ENCODE peak calls at places on chromosomes 7 and 10, in seven cellular contexts. One of them, this sample, is unnamed.

GRCh38 chr7:40329601-40330153 is 194.9 kb downstream of the SUGCT start:
- DNase-seq in HCT116: peak
- DNase-seq in H1: no peak
- DNase-seq in HepG2: peak
- DNase-seq in SK-N-SH: peak
- DNase-seq in Panc1: peak
- DNase-seq in K562: peak
- DNase-seq in this sample: no peak

GRCh38 chr10:124417846-124418725 is 637 bp downstream of the OAT start:
- DNase-seq in SK-N-SH: peak
- DNase-seq in HCT116: no peak
- DNase-seq in Panc1: no peak
- DNase-seq in K562: no peak
- DNase-seq in H1: peak
- DNase-seq in HepG2: peak
- DNase-seq in this sample: no peak

GRCh38 chr7:107105591-107106245 is 61.2 kb downstream of the PRKAR2B start:
- DNase-seq in Panc1: no peak
- DNase-seq in HCT116: no peak
- DNase-seq in K562: no peak
- DNase-seq in SK-N-SH: no peak
- DNase-seq in HepG2: no peak
- DNase-seq in H1: no peak
- DNase-seq in this sample: no peak

GRCh38 chr7:84025332-84025927 is 169.2 kb downstream of the SEMA3A start:
- DNase-seq in Panc1: peak
- DNase-seq in K562: no peak
- DNase-seq in HCT116: peak
- DNase-seq in SK-N-SH: no peak
- DNase-seq in H1: no peak
- DNase-seq in HepG2: peak
- DNase-seq in this sample: no peak

GRCh38 chr10:43939939-43940810 is 291.5 kb upstream of the ZNF32 start:
- DNase-seq in HepG2: no peak
- DNase-seq in H1: no peak
- DNase-seq in K562: no peak
- DNase-seq in HCT116: no peak
- DNase-seq in Panc1: no peak
- DNase-seq in SK-N-SH: peak
- DNase-seq in this sample: no peak

GRCh38 chr10:126187399-126187798 is 200.9 kb downstream of the ADAM12 start:
- DNase-seq in SK-N-SH: no peak
- DNase-seq in Panc1: no peak
- DNase-seq in HCT116: no peak
- DNase-seq in K562: no peak
- DNase-seq in HepG2: no peak
- DNase-seq in H1: no peak
- DNase-seq in this sample: no peak

GRCh38 chr7:44972562-44972961 is 6.3 kb downstream of the MYO1G start:
- DNase-seq in Panc1: no peak
- DNase-seq in SK-N-SH: no peak
- DNase-seq in HCT116: no peak
- DNase-seq in H1: no peak
- DNase-seq in HepG2: no peak
- DNase-seq in K562: no peak
- DNase-seq in this sample: no peak

GRCh38 chr10:123144697-123145541 is 3.0 kb upstream of the HMX2 start:
- DNase-seq in K562: peak
- DNase-seq in H1: peak
- DNase-seq in HepG2: no peak
- DNase-seq in Panc1: no peak
- DNase-seq in HCT116: no peak
- DNase-seq in SK-N-SH: peak
- DNase-seq in this sample: no peak

GRCh38 chr7:38975944-38976392 is 1.7 kb upstream of the POU6F2 start:
- DNase-seq in SK-N-SH: peak
- DNase-seq in HCT116: no peak
- DNase-seq in Panc1: no peak
- DNase-seq in K562: no peak
- DNase-seq in H1: peak
- DNase-seq in HepG2: no peak
- DNase-seq in this sample: no peak

GRCh38 chr10:31041011-31041410 is 9.3 kb upstream of the ZNF438 start:
- DNase-seq in H1: no peak
- DNase-seq in K562: no peak
- DNase-seq in Panc1: no peak
- DNase-seq in HepG2: no peak
- DNase-seq in SK-N-SH: no peak
- DNase-seq in HCT116: no peak
- DNase-seq in this sample: no peak

GRCh38 chr10:13503745-13504463 is 24.9 kb downstream of the BEND7 start:
- DNase-seq in H1: no peak
- DNase-seq in HCT116: no peak
- DNase-seq in Panc1: no peak
- DNase-seq in SK-N-SH: no peak
- DNase-seq in HepG2: no peak
- DNase-seq in K562: no peak
- DNase-seq in this sample: no peak

GRCh38 chr10:94673614-94674321 is 9.8 kb upstream of the CYP2C18 start:
- DNase-seq in H1: no peak
- DNase-seq in SK-N-SH: no peak
- DNase-seq in Panc1: no peak
- DNase-seq in HepG2: no peak
- DNase-seq in HCT116: no peak
- DNase-seq in K562: no peak
- DNase-seq in this sample: no peak

GRCh38 chr7:41752615-41753014 is 49.7 kb upstream of the INHBA start:
- DNase-seq in H1: no peak
- DNase-seq in HCT116: no peak
- DNase-seq in Panc1: no peak
- DNase-seq in HepG2: no peak
- DNase-seq in K562: no peak
- DNase-seq in SK-N-SH: no peak
- DNase-seq in this sample: no peak

GRCh38 chr10:70277396-70278030 is 6.3 kb downstream of the NPFFR1 start:
- DNase-seq in K562: no peak
- DNase-seq in Panc1: no peak
- DNase-seq in HCT116: no peak
- DNase-seq in SK-N-SH: no peak
- DNase-seq in HepG2: no peak
- DNase-seq in H1: no peak
- DNase-seq in this sample: no peak

GRCh38 chr10:70272925-70273316 is 10.9 kb downstream of the NPFFR1 start:
- DNase-seq in K562: peak
- DNase-seq in HepG2: no peak
- DNase-seq in SK-N-SH: peak
- DNase-seq in HCT116: no peak
- DNase-seq in Panc1: no peak
- DNase-seq in H1: no peak
- DNase-seq in this sample: peak

GRCh38 chr10:70270952-70271351 is 12.9 kb downstream of the NPFFR1 start:
- DNase-seq in HepG2: no peak
- DNase-seq in SK-N-SH: no peak
- DNase-seq in K562: no peak
- DNase-seq in HCT116: no peak
- DNase-seq in Panc1: no peak
- DNase-seq in H1: no peak
- DNase-seq in this sample: peak

GRCh38 chr10:70271996-70272924 is 11.5 kb downstream of the NPFFR1 start:
- DNase-seq in H1: no peak
- DNase-seq in SK-N-SH: no peak
- DNase-seq in HepG2: no peak
- DNase-seq in HCT116: no peak
- DNase-seq in K562: no peak
- DNase-seq in Panc1: no peak
- DNase-seq in this sample: no peak

DNA sequence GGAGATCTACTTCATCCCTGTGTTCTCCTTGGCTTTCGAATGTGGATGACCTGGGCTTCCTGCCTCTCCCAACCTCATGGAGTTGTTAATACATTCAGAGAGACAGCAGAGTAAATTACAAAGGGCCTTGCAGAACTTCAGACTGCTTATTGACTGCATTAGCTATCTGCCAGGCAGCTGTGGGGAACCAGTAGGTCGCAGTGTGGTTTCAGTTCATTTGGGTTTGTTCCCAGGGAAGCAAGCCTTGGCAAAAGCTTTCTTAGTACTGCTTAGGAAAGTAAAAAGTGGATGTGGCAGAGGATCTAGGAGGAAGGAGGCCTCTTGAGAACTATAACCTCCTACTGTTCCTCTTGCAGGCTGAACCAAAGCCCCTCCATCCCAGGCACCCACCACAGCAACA is 9.2 kb downstream of the NPFFR1 start:
- DNase-seq in HCT116: no peak
- DNase-seq in K562: no peak
- DNase-seq in HepG2: no peak
- DNase-seq in Panc1: no peak
- DNase-seq in SK-N-SH: no peak
- DNase-seq in H1: no peak
- DNase-seq in this sample: no peak
- TF ChIP-seq SIN3A in HCT116: no peak
- TF ChIP-seq SIN3A in K562: no peak
- TF ChIP-seq SIN3A in HepG2: no peak
- TF ChIP-seq SIN3A in Panc1: no peak
- TF ChIP-seq SIN3A in SK-N-SH: no peak
- TF ChIP-seq SIN3A in H1: no peak
- TF ChIP-seq SIN3A in this sample: no peak

GRCh38 chr10:5647507-5648240 is 18.7 kb downstream of the ASB13 start:
- DNase-seq in Panc1: no peak
- DNase-seq in HepG2: no peak
- DNase-seq in H1: no peak
- DNase-seq in SK-N-SH: no peak
- DNase-seq in HCT116: no peak
- DNase-seq in K562: no peak
- DNase-seq in this sample: no peak

GRCh38 chr10:5643356-5643755 is 23.0 kb downstream of the ASB13 start:
- DNase-seq in HepG2: no peak
- DNase-seq in Panc1: no peak
- DNase-seq in HCT116: no peak
- DNase-seq in H1: no peak
- DNase-seq in SK-N-SH: no peak
- DNase-seq in K562: no peak
- DNase-seq in this sample: no peak

GRCh38 chr10:5645375-5645774 is 21.0 kb downstream of the ASB13 start:
- DNase-seq in HepG2: no peak
- DNase-seq in K562: no peak
- DNase-seq in SK-N-SH: no peak
- DNase-seq in HCT116: no peak
- DNase-seq in Panc1: no peak
- DNase-seq in H1: no peak
- DNase-seq in this sample: no peak

GRCh38 chr10:5645944-5646617 is 20.3 kb downstream of the ASB13 start:
- DNase-seq in HepG2: no peak
- DNase-seq in Panc1: no peak
- DNase-seq in HCT116: no peak
- DNase-seq in H1: no peak
- DNase-seq in K562: no peak
- DNase-seq in SK-N-SH: no peak
- DNase-seq in this sample: no peak

GRCh38 chr10:5644930-5645329 is 21.5 kb downstream of the ASB13 start:
- DNase-seq in SK-N-SH: no peak
- DNase-seq in HCT116: no peak
- DNase-seq in H1: no peak
- DNase-seq in HepG2: no peak
- DNase-seq in Panc1: no peak
- DNase-seq in K562: no peak
- DNase-seq in this sample: no peak
- TF ChIP-seq SIN3A in SK-N-SH: no peak
- TF ChIP-seq SIN3A in HCT116: no peak
- TF ChIP-seq SIN3A in H1: no peak
- TF ChIP-seq SIN3A in HepG2: no peak
- TF ChIP-seq SIN3A in Panc1: no peak
- TF ChIP-seq SIN3A in K562: no peak
- TF ChIP-seq SIN3A in this sample: no peak

DNA sequence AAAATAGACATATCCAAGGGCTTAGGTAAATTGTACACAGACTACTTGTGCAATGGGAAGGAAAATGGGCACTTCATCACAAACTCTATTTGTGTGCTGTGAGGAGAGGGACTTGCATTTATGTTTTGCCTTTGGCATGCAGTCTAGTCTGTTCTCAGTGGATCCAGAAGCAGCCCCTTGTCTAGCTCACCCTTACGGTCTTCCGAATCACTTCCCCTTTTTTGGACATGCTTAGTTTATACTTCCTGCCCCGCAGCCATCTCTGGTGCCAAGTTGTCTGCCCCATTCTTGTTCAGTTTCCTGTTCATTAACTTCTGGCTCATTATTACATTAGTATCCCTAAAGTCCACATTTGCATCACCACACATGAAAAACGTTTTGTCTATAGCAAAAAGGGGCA is 161.6 kb downstream of the NRCAM start:
- DNase-seq in K562: no peak
- DNase-seq in Panc1: no peak
- DNase-seq in HepG2: no peak
- DNase-seq in H1: no peak
- DNase-seq in SK-N-SH: no peak
- DNase-seq in HCT116: no peak
- DNase-seq in this sample: no peak
- TF ChIP-seq SIN3A in K562: no peak
- TF ChIP-seq SIN3A in Panc1: no peak
- TF ChIP-seq SIN3A in HepG2: no peak
- TF ChIP-seq SIN3A in H1: no peak
- TF ChIP-seq SIN3A in SK-N-SH: no peak
- TF ChIP-seq SIN3A in HCT116: no peak
- TF ChIP-seq SIN3A in this sample: no peak

GRCh38 chr10:11381511-11381910 is 229.9 kb downstream of the USP6NL start:
- DNase-seq in HepG2: no peak
- DNase-seq in SK-N-SH: no peak
- DNase-seq in K562: no peak
- DNase-seq in Panc1: no peak
- DNase-seq in HCT116: no peak
- DNase-seq in H1: no peak
- DNase-seq in this sample: no peak

GRCh38 chr10:11379771-11380170 is 231.7 kb downstream of the USP6NL start:
- DNase-seq in H1: no peak
- DNase-seq in SK-N-SH: peak
- DNase-seq in HCT116: no peak
- DNase-seq in K562: no peak
- DNase-seq in HepG2: no peak
- DNase-seq in Panc1: no peak
- DNase-seq in this sample: no peak

GRCh38 chr10:11382187-11382586 is 229.3 kb downstream of the USP6NL start:
- DNase-seq in Panc1: no peak
- DNase-seq in K562: no peak
- DNase-seq in HCT116: no peak
- DNase-seq in H1: no peak
- DNase-seq in HepG2: no peak
- DNase-seq in SK-N-SH: no peak
- DNase-seq in this sample: no peak

GRCh38 chr10:11378835-11379234 is 232.6 kb downstream of the USP6NL start:
- DNase-seq in K562: no peak
- DNase-seq in HepG2: no peak
- DNase-seq in HCT116: no peak
- DNase-seq in SK-N-SH: no peak
- DNase-seq in H1: no peak
- DNase-seq in Panc1: no peak
- DNase-seq in this sample: no peak

DNA sequence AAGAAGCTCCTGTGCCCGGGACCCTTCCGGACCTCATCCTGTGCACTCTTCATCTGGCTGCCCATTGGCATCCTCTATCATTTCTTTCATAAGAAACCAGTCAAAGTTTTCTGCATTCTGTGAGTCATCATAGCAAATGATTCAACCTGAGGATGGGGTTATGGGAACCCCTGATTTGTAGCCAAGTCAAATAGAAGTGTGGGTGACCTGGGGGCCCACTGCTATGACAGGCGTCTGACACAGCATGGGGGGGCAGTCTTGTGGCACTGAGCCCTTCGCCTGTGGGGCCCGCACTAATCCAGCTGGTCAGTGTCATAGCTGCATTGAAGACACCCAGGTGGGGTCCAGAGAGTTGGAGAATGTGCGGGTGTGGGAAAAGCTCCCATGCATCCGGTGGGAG is 230.4 kb downstream of the USP6NL start:
- DNase-seq in K562: no peak
- DNase-seq in SK-N-SH: no peak
- DNase-seq in H1: no peak
- DNase-seq in HepG2: no peak
- DNase-seq in Panc1: no peak
- DNase-seq in HCT116: no peak
- DNase-seq in this sample: no peak
- TF ChIP-seq SIN3A in K562: no peak
- TF ChIP-seq SIN3A in SK-N-SH: no peak
- TF ChIP-seq SIN3A in H1: no peak
- TF ChIP-seq SIN3A in HepG2: no peak
- TF ChIP-seq SIN3A in Panc1: no peak
- TF ChIP-seq SIN3A in HCT116: no peak
- TF ChIP-seq SIN3A in this sample: no peak

This sample was measured in GM12878.